ENCODE peak calls at places on chromosomes 4 and X, in nine cellular contexts. M, F, D, W, I, K, Y, Q and O are unnamed samples.
A peak's percentile ranks its signal among the peaks of the same experiment; 100 is the strongest.

GRCh38 chr4:20020049-20020448 is 231.7 kb upstream of the SLIT2 start:
- DNase-seq in D (no peak), K (no peak), M (no peak), I (no peak), F (no peak), Q (no peak), W (no peak), Y (no peak), O (no peak)

GRCh38 chr4:953574-953915 is 19.8 kb downstream of the DGKQ start:
- DNase-seq in D (no peak), W (no peak), I (no peak), Y (no peak), K (no peak), Q (no peak), F (no peak), M (no peak), O (no peak)

GRCh38 chrX:134932528-134933217 is 58.1 kb upstream of the SMIM10 start:
- DNase-seq in I (peak; percentile 76), W (no peak), Q (peak; percentile 74), M (no peak), F (peak; percentile 57), Y (no peak), K (no peak), D (no peak), O (no peak)

GRCh38 chr4:10732235-10732975 is 47.8 kb upstream of the CLNK start:
- DNase-seq in I (no peak), W (no peak), F (no peak), D (no peak), K (no peak), Y (no peak), M (no peak), Q (no peak), O (no peak)

GRCh38 chrX:124045109-124045508 is 83.6 kb downstream of the STAG2 start:
- DNase-seq in Y (no peak), Q (peak; percentile 10), D (no peak), M (no peak), W (no peak), K (no peak), I (no peak), F (peak; percentile 20), O (no peak)

GRCh38 chr4:122481766-122482405 is 25.4 kb upstream of the IL2 start:
- DNase-seq in M (no peak), Y (no peak), K (no peak), F (no peak), D (no peak), Q (no peak), I (no peak), W (no peak), O (no peak)

GRCh38 chr4:148986951-148987350 is 544.7 kb upstream of the NR3C2 start:
- DNase-seq in M (no peak), Q (no peak), I (no peak), K (no peak), D (no peak), F (peak; percentile 31), W (no peak), Y (no peak), O (peak; percentile 3)

GRCh38 chr4:108117473-108118182 is 51.1 kb downstream of the LEF1 start:
- DNase-seq in K (peak; percentile 44), D (peak; percentile 73), W (no peak), F (no peak), Q (no peak), M (peak; percentile 2), I (no peak), Y (peak; percentile 90), O (no peak)

GRCh38 chrX:143306991-143307965 is 210.0 kb downstream of the SPANXN3 start:
- DNase-seq in F (no peak), Y (no peak), K (no peak), D (no peak), W (no peak), I (no peak), M (no peak), Q (no peak), O (no peak)

GRCh38 chr4:110916505-110916904 is 293.6 kb upstream of the PITX2 start:
- DNase-seq in M (no peak), Q (no peak), Y (no peak), K (no peak), I (no peak), F (no peak), D (no peak), W (no peak), O (no peak)

GRCh38 chrX:16205840-16206239 is 38.6 kb downstream of the MAGEB17 start:
- DNase-seq in W (no peak), F (no peak), Y (no peak), K (no peak), Q (no peak), M (no peak), D (no peak), I (peak; percentile 11), O (no peak)

GRCh38 chrX:6325437-6325836 is 96.8 kb upstream of the NLGN4X start:
- DNase-seq in F (no peak), M (no peak), Y (no peak), Q (no peak), I (no peak), D (peak; percentile 31), W (no peak), K (no peak), O (no peak)

GRCh38 chr4:108172231-108172779 is 3.6 kb upstream of the LEF1 start:
- DNase-seq in Y (peak; percentile 72), Q (no peak), F (no peak), M (no peak), D (peak; percentile 44), W (peak; percentile 87), K (no peak), I (peak; percentile 83), O (no peak)

GRCh38 chr4:151021637-151022334 is 6.7 kb upstream of the LRBA start:
- DNase-seq in Q (no peak), F (no peak), W (no peak), I (no peak), K (no peak), D (no peak), Y (no peak), M (no peak), O (peak; percentile 10)

GRCh38 chr4:158996669-158997074 is 106.2 kb upstream of the RAPGEF2 start:
- DNase-seq in D (no peak), F (peak; percentile 99), M (peak; percentile 87), K (no peak), I (peak; percentile 81), Q (peak; percentile 97), Y (no peak), W (no peak), O (peak; percentile 90)

GRCh38 chr4:114136067-114136466 is 156.6 kb upstream of the ARSJ start:
- DNase-seq in W (no peak), I (no peak), M (no peak), K (no peak), Y (no peak), D (no peak), Q (peak; percentile 12), F (peak; percentile 1), O (peak; percentile 46)

GRCh38 chrX:133640161-133641015 is 225.1 kb upstream of the GPC4 start:
- DNase-seq in F (no peak), Y (peak; percentile 22), K (no peak), W (no peak), I (no peak), D (peak; percentile 28), M (no peak), Q (no peak), O (no peak)

GRCh38 chr4:14529653-14530052 is 472.6 kb upstream of the CPEB2 start:
- DNase-seq in K (no peak), Y (peak; percentile 56), F (no peak), I (no peak), Q (no peak), D (peak; percentile 42), M (peak; percentile 18), W (no peak), O (no peak)

GRCh38 chrX:110394653-110395052 is 36.0 kb downstream of the RTL9 start:
- DNase-seq in F (peak; percentile 85), D (no peak), I (no peak), Y (no peak), W (no peak), M (no peak), K (peak; percentile 27), Q (peak; percentile 86), O (no peak)

GRCh38 chrX:30858098-30858497 is 31.0 kb downstream of the TAB3 start:
- DNase-seq in F (no peak), K (no peak), M (no peak), Y (no peak), W (no peak), Q (no peak), D (no peak), I (no peak), O (no peak)
- H3K27ac ChIP-seq in F (no peak overlapping the region), K (no peak overlapping the region), M (no peak overlapping the region), Y (no peak overlapping the region), W (no peak overlapping the region), Q (no peak overlapping the region), D (no peak overlapping the region), I (no peak overlapping the region), O (no peak overlapping the region)

GRCh38 chr4:83486457-83487129 is 1.7 kb upstream of the ABRAXAS1 start:
- DNase-seq in I (peak; percentile 29), M (no peak), W (no peak), F (no peak), K (no peak), Q (no peak), Y (no peak), D (no peak), O (no peak)

GRCh38 chr4:83490876-83491450 is 6.1 kb upstream of the ABRAXAS1 start:
- DNase-seq in Q (peak; percentile 18), M (peak; percentile 49), Y (peak; percentile 42), D (no peak), W (peak; percentile 64), K (peak; percentile 72), F (no peak), I (peak; percentile 22), O (peak; percentile 33)

GRCh38 chr4:83484500-83485431 is at the start of gene ABRAXAS1:
- DNase-seq in F (peak; percentile 94), I (peak; percentile 99), D (peak; percentile 96), W (peak; percentile 99), K (peak; percentile 97), Q (peak; percentile 86), M (peak; percentile 94), Y (peak; percentile 99), O (peak; percentile 96)

GRCh38 chr4:83489711-83490326 is 4.9 kb upstream of the ABRAXAS1 start:
- DNase-seq in F (no peak), I (peak; percentile 30), Y (peak; percentile 17), W (no peak), K (no peak), M (no peak), Q (no peak), D (peak; percentile 40), O (no peak)
- TF ChIP-seq CTCF in F (no peak), I (no peak), Y (no peak), W (no peak), K (peak; percentile 37), M (no peak), Q (no peak), D (peak; percentile 39), O (no peak)

GRCh38 chr4:3307060-3307459 is 14.2 kb downstream of the RGS12 start:
- DNase-seq in K (no peak), Q (no peak), W (no peak), F (no peak), Y (no peak), D (no peak), I (peak; percentile 34), M (no peak), O (no peak)
- H3K4me2 ChIP-seq in K (no peak overlapping the region), Q (no peak overlapping the region), W (no peak overlapping the region), F (no peak overlapping the region), Y (no peak overlapping the region), D (no peak overlapping the region), I (no peak overlapping the region), M (no peak overlapping the region), O (no peak overlapping the region)

DNA sequence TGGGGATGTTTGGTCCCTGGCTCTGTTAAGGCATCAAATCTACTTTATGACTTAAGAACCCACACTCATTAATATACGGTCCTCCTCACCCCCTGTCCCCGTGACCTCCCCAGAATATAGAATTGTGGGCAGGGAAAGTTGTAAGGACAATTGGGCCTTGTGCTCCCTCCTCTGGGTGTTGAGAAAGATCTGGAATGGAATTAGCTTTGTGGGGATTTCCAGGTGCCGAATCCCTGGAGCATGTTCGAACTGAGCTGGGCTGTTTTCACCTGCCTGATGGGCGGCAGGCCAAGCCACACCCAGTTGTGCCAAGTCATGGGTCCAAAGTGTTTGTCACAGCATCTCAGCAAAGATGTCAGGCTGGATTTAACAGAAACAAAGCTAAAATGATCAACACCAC is 349.3 kb upstream of the KLF3 start:
- DNase-seq in D (no peak), K (no peak), I (no peak), W (no peak), F (peak; percentile 95), M (no peak), Y (no peak), Q (no peak), O (no peak)
- H3K27ac ChIP-seq in D (no peak overlapping the region), K (no peak overlapping the region), I (no peak overlapping the region), W (no peak overlapping the region), F (peak overlapping the region; percentile 94), M (no peak overlapping the region), Y (no peak overlapping the region), Q (no peak overlapping the region), O (no peak overlapping the region)